ENCODE peak calls at places on chromosomes 2 and 18, in nine cellular contexts. S is fibroblast of lung, A is GM23248, N is OCI-LY7, U is neural progenitor cell, M is keratinocyte, O is hepatocyte, Z is K562, P is PC-9. I is an unnamed sample.

GRCh38 chr2:38650012-38650411 is 15.9 kb upstream of the GALM start:
- DNase-seq in S (no peak), A (no peak), N (no peak), U (no peak), M (no peak), O (no peak), Z (no peak), P (no peak), I (no peak)

GRCh38 chr2:217740178-217740577 is 262.6 kb downstream of the TNS1 start:
- DNase-seq in S (no peak), A (no peak), N (no peak), U (no peak), M (no peak), O (no peak), Z (no peak), P (no peak), I (no peak)

GRCh38 chr18:24300703-24301102 is 96.9 kb downstream of the OSBPL1A start:
- DNase-seq in S (no peak), A (no peak), N (no peak), U (no peak), M (no peak), O (peak; percentile 7), Z (no peak), P (no peak), I (no peak)

GRCh38 chr2:46520108-46520507 is 40.7 kb downstream of the TMEM247 start:
- DNase-seq in S (peak; percentile 78), A (no peak), N (no peak), U (no peak), M (no peak), O (no peak), Z (no peak), P (no peak), I (no peak)

GRCh38 chr2:120261387-120262006 is 8.8 kb downstream of the RALB start:
- DNase-seq in S (no peak), A (no peak), N (no peak), U (no peak), M (no peak), O (no peak), Z (no peak), P (peak; percentile 24), I (no peak)

GRCh38 chr18:1906421-1906820 is 664.9 kb downstream of the METTL4 start:
- DNase-seq in S (no peak), A (no peak), N (no peak), U (no peak), M (no peak), O (no peak), Z (no peak), P (no peak), I (no peak)

GRCh38 chr18:1408331-1408835 is 503.7 kb downstream of the ADCYAP1 start:
- DNase-seq in S (no peak), A (no peak), N (no peak), U (no peak), M (no peak), O (peak; percentile 23), Z (no peak), P (no peak), I (no peak)

GRCh38 chr18:429030-429429 is 71.5 kb downstream of the COLEC12 start:
- DNase-seq in S (no peak), A (peak; percentile 32), N (no peak), U (no peak), M (no peak), O (no peak), Z (no peak), P (no peak), I (no peak)

GRCh38 chr2:236214331-236214995 is 46.3 kb upstream of the GBX2 start:
- DNase-seq in S (no peak), A (no peak), N (no peak), U (no peak), M (no peak), O (no peak), Z (no peak), P (no peak), I (no peak)

GRCh38 chr2:240319221-240319854 is 116.1 kb upstream of the GPC1 start:
- DNase-seq in S (peak; percentile 10), A (no peak), N (no peak), U (no peak), M (no peak), O (no peak), Z (no peak), P (no peak), I (no peak)

DNA sequence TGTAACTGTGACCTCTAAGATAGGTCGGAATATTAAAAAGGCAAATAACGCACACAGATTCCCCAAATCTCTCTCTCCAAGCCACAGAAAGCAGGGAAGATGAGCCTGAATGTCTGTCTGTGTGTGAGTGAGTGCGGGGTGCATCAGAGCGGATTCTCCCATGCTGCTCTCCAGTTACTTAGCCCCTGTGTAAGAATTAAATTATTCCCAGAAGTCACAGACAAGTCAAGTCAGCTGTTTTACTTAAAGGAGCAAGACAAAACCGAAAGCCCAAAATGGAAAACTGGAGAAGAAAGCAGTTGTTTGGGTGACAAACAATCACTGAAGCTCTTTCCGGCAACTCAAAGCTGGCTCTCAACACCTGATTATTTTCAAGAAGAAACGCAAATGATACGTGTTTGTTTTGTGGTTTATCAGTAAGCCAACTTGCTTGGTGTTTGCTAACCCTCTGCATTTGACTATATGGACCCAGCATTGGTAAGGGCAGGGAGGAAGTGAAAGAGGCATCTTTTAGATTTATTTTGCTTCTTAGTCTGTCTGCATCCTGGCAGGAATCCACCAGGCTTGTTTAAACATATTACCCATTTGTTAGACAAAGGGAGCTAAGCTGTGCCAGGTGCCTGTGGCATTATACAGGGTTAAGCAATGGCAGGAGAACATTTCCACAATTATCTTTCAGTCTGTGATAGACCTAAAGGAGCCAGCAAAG is 121.5 kb upstream of the CREB1 start:
- DNase-seq in S (peak; percentile 34), A (peak; percentile 47), N (no peak), U (no peak), M (no peak), O (no peak), Z (no peak), P (peak; percentile 78), I (no peak)
- H2AFZ ChIP-seq in S (peak overlapping the region; percentile 39), A (peak overlapping the region; percentile 94), N (no peak overlapping the region), U (peak overlapping the region; percentile 3), M (peak overlapping the region; percentile 83), O (peak overlapping the region; percentile 39), Z (peak overlapping the region; percentile 61), P (no peak overlapping the region), I (no peak overlapping the region)

GRCh38 chr2:160384791-160385190 is 108.8 kb downstream of the RBMS1 start:
- DNase-seq in S (no peak), A (no peak), N (no peak), U (no peak), M (no peak), O (no peak), Z (no peak), P (no peak), I (no peak)

GRCh38 chr2:160380000-160380570 is 113.5 kb downstream of the RBMS1 start:
- DNase-seq in S (no peak), A (peak; percentile 46), N (no peak), U (no peak), M (no peak), O (no peak), Z (no peak), P (no peak), I (no peak)

GRCh38 chr2:160380613-160381012 is 113.0 kb downstream of the RBMS1 start:
- DNase-seq in S (no peak), A (peak; percentile 60), N (no peak), U (no peak), M (no peak), O (no peak), Z (no peak), P (no peak), I (no peak)

GRCh38 chr2:160379399-160379798 is 114.2 kb downstream of the RBMS1 start:
- DNase-seq in S (peak; percentile 97), A (peak; percentile 81), N (no peak), U (no peak), M (no peak), O (no peak), Z (no peak), P (peak; percentile 87), I (no peak)

DNA sequence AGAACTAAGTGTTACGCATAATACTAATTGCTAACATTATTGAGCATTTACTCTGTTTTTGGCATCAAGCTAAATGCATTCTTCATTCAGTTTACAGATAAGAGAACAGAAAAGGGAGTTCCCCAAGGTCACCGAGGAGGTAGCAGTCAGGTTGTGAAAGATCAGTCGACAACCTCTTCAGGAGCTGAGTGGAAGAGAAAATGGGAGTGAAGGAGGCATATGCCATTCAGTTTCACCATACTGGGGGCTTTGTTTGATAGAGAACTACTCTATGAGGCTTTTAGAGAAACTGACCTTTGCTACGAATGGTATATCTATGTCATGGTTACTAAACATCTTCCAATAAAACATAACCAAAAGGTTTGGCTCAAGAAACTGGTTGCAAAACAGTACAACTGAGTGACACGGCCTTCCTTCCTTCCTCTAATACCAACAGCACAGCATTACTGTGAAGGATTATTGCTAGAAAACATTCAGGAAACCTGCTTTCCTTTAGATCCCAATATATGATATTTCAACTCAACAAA is 112.1 kb downstream of the RBMS1 start:
- DNase-seq in S (peak; percentile 68), A (peak; percentile 47), N (no peak), U (no peak), M (no peak), O (no peak), Z (no peak), P (no peak), I (no peak)
- H4K20me1 ChIP-seq in S (no peaks in the 10 kb centered on the region), A (peaks cover 4% of the 10 kb centered on the region), N (no peaks in the 10 kb centered on the region), U (peaks cover 97% of the 10 kb centered on the region), M (no peaks in the 10 kb centered on the region), O (peaks cover 83% of the 10 kb centered on the region), Z (no peaks in the 10 kb centered on the region), P (peaks cover 3% of the 10 kb centered on the region), I (peaks cover 31% of the 10 kb centered on the region)

GRCh38 chr2:124286089-124286783 is 261.1 kb downstream of the CNTNAP5 start:
- DNase-seq in S (no peak), A (no peak), N (no peak), U (no peak), M (no peak), O (no peak), Z (no peak), P (no peak), I (no peak)

GRCh38 chr2:124283090-124283489 is 258.0 kb downstream of the CNTNAP5 start:
- DNase-seq in S (peak; percentile 6), A (no peak), N (no peak), U (no peak), M (no peak), O (peak; percentile 42), Z (no peak), P (peak; percentile 41), I (no peak)

GRCh38 chr2:124281556-124281955 is 256.5 kb downstream of the CNTNAP5 start:
- DNase-seq in S (no peak), A (no peak), N (no peak), U (no peak), M (no peak), O (no peak), Z (no peak), P (no peak), I (no peak)
- H2AFZ ChIP-seq in S (no peak overlapping the region), A (no peak overlapping the region), N (no peak overlapping the region), U (peak overlapping the region; percentile 43), M (no peak overlapping the region), O (no peak overlapping the region), Z (no peak overlapping the region), P (no peak overlapping the region), I (no peak overlapping the region)

GRCh38 chr18:9930299-9930884 is 16.6 kb downstream of the VAPA start:
- DNase-seq in S (no peak), A (no peak), N (no peak), U (no peak), M (no peak), O (no peak), Z (no peak), P (no peak), I (no peak)
- H4K20me1 ChIP-seq in S (peaks cover 11% of the 10 kb centered on the region), A (peaks cover 55% of the 10 kb centered on the region), N (peaks cover 60% of the 10 kb centered on the region), U (peaks cover 63% of the 10 kb centered on the region), M (peaks cover 12% of the 10 kb centered on the region), O (peaks cover 93% of the 10 kb centered on the region), Z (peaks cover 16% of the 10 kb centered on the region), P (peaks cover 83% of the 10 kb centered on the region), I (peaks cover 90% of the 10 kb centered on the region)

GRCh38 chr2:27298391-27299080 is 9.7 kb downstream of the UCN start:
- DNase-seq in S (no peak), A (no peak), N (no peak), U (no peak), M (no peak), O (no peak), Z (no peak), P (no peak), I (no peak)
- H2AFZ ChIP-seq in S (no peak overlapping the region), A (no peak overlapping the region), N (no peak overlapping the region), U (no peak overlapping the region), M (no peak overlapping the region), O (no peak overlapping the region), Z (peak overlapping the region; percentile 66), P (no peak overlapping the region), I (no peak overlapping the region)

I was measured in DND-41.